ENCODE peak calls at places on chromosome 20, in ten cellular contexts. R is kidney epithelial cell, J is endothelial cell of umbilical vein, O is HCT116, U is psoas muscle, H is stomach, D is colonic mucosa, W is ovary, T is body of pancreas, N is Caco-2. C is an unnamed sample. For H3K36me3, the result is how much of the 10 kb centered on the place peaks cover.

GRCh38 chr20:41072099-41072798 is 43.6 kb downstream of the TOP1 start:
- DNase-seq in W (no peak), T (peak), J (peak), D (no peak), R (no peak), U (peak), O (no peak), N (no peak), H (no peak), C (peak)

GRCh38 chr20:61521680-61522420 is 269.8 kb downstream of the CDH4 start:
- DNase-seq in O (no peak), W (no peak), U (no peak), D (no peak), T (no peak), H (no peak), J (no peak), N (no peak), R (no peak), C (no peak)

GRCh38 chr20:50221501-50222323 is 31.1 kb downstream of the CEBPB start:
- DNase-seq in D (no peak), U (no peak), T (no peak), N (no peak), J (no peak), W (no peak), H (no peak), O (no peak), R (no peak), C (peak)

GRCh38 chr20:32514760-32515159 is 70.4 kb downstream of the NOL4L start:
- DNase-seq in U (no peak), H (no peak), R (no peak), N (no peak), D (no peak), T (peak), O (no peak), W (no peak), J (no peak), C (no peak)

GRCh38 chr20:35409542-35409941 is 2.2 kb downstream of the UQCC1 start:
- DNase-seq in H (no peak), O (no peak), U (no peak), W (no peak), R (no peak), N (no peak), J (no peak), T (no peak), D (no peak), C (no peak)

GRCh38 chr20:50144362-50144761 is 9.2 kb downstream of the PEDS1 start:
- DNase-seq in T (no peak), U (peak), J (peak), D (no peak), W (no peak), O (no peak), N (peak), R (peak), H (peak), C (peak)

GRCh38 chr20:59291740-59292139 is 8.7 kb upstream of the EDN3 start:
- DNase-seq in H (no peak), O (no peak), U (no peak), J (no peak), N (peak), D (peak), W (no peak), R (no peak), T (no peak), C (peak)

GRCh38 chr20:44051661-44052000 is 135.4 kb downstream of the JPH2 start:
- DNase-seq in W (peak), U (no peak), N (no peak), H (peak), O (no peak), T (no peak), R (no peak), J (no peak), D (peak), C (no peak)

GRCh38 chr20:595330-596308 is 14.5 kb downstream of the TCF15 start:
- DNase-seq in J (peak), R (no peak), O (no peak), W (no peak), N (no peak), T (no peak), U (peak), H (no peak), D (no peak), C (no peak)

GRCh38 chr20:20759132-20759531 is 46.7 kb upstream of the RALGAPA2 start:
- DNase-seq in N (no peak), O (no peak), H (no peak), T (no peak), U (no peak), J (peak), W (no peak), R (no peak), D (peak), C (no peak)

GRCh38 chr20:32387262-32387661 is 29.1 kb downstream of the ASXL1 start:
- DNase-seq in H (no peak), N (no peak), D (no peak), R (no peak), J (no peak), O (no peak), T (no peak), U (no peak), W (no peak), C (no peak)

GRCh38 chr20:23235173-23236027 is 115.2 kb upstream of the NXT1 start:
- DNase-seq in D (peak), O (peak), N (no peak), J (peak), H (peak), R (no peak), U (peak), T (peak), W (peak), C (peak)

GRCh38 chr20:9119776-9120175 is 50.9 kb downstream of the PLCB4 start:
- DNase-seq in R (no peak), H (peak), W (no peak), T (peak), J (no peak), U (peak), O (no peak), N (no peak), D (no peak), C (peak)

GRCh38 chr20:26276811-26277210 is 580.2 kb upstream of the ZNF337 start:
- DNase-seq in R (no peak), J (no peak), U (no peak), D (no peak), N (no peak), H (no peak), O (no peak), W (no peak), T (no peak), C (no peak)

GRCh38 chr20:37257993-37258392 is 3.6 kb downstream of the GHRH start:
- DNase-seq in R (no peak), W (peak), T (no peak), U (no peak), H (no peak), N (peak), O (no peak), J (no peak), D (no peak), C (no peak)

GRCh38 chr20:5900908-5901307 is 49.4 kb downstream of the TRMT6 start:
- DNase-seq in H (no peak), D (no peak), N (no peak), W (no peak), R (no peak), T (no peak), J (no peak), O (no peak), U (no peak), C (no peak)

GRCh38 chr20:51473256-51473655 is 69.3 kb downstream of the NFATC2 start:
- DNase-seq in R (no peak), H (no peak), W (peak), U (no peak), J (no peak), T (no peak), N (no peak), O (no peak), D (no peak), C (no peak)

GRCh38 chr20:62995481-62995880 is 11.3 kb downstream of the BHLHE23 start:
- DNase-seq in R (no peak), J (no peak), N (no peak), U (no peak), W (no peak), H (no peak), D (no peak), O (no peak), T (no peak), C (no peak)

GRCh38 chr20:11777861-11778570 is 139.7 kb upstream of the BTBD3 start:
- DNase-seq in R (no peak), H (no peak), J (peak), T (no peak), N (no peak), O (no peak), D (no peak), W (no peak), U (no peak), C (no peak)

GRCh38 chr20:62741701-62742491 is 33.3 kb downstream of the NTSR1 start:
- DNase-seq in J (no peak), T (no peak), D (no peak), R (no peak), N (no peak), O (no peak), H (no peak), W (no peak), U (no peak), C (no peak)

DNA sequence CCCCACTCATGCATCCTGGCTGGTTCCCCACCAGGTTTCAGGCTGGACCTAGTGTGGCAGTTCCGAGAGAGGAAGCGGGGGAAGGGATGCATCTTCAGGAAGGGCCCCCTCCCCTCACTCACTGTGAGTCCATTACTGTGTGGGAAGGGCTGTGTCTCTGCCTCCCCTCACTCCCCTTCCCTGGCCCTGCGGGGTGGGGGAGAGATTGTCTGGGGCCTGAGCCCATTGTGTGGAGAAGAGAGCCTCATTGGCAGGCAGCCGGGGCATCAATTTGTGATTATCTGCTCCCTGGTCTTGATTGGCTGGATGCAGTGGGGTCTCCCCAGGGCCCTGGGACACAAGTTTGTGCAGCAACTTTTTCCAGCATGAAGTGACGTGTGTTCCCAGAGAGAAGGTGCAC is 4.1 kb upstream of the MYT1 start:
- DNase-seq in R (no peak), J (no peak), N (no peak), U (no peak), T (no peak), D (no peak), H (no peak), O (no peak), W (no peak), C (no peak)
- H3K4me3 ChIP-seq in R (no peak), J (no peak), N (no peak), U (no peak), T (no peak), D (no peak), H (no peak), O (no peak), W (no peak), C (no peak)

GRCh38 chr20:57062696-57063270 is 203.7 kb downstream of the BMP7 start:
- DNase-seq in O (no peak), T (no peak), R (no peak), J (no peak), U (no peak), H (no peak), W (no peak), D (no peak), N (no peak), C (no peak)

GRCh38 chr20:57062241-57062640 is 204.2 kb downstream of the BMP7 start:
- DNase-seq in W (no peak), O (no peak), R (no peak), D (no peak), T (no peak), N (no peak), U (no peak), J (no peak), H (no peak), C (no peak)

GRCh38 chr20:57060407-57061057 is 205.9 kb downstream of the BMP7 start:
- DNase-seq in T (no peak), O (no peak), J (no peak), N (no peak), D (no peak), W (no peak), U (no peak), H (no peak), R (no peak), C (peak)

GRCh38 chr20:57059055-57059617 is 207.3 kb downstream of the BMP7 start:
- DNase-seq in R (no peak), T (no peak), N (no peak), J (no peak), D (no peak), O (no peak), U (no peak), W (no peak), H (no peak), C (no peak)

GRCh38 chr20:57061058-57061900 is 205.2 kb downstream of the BMP7 start:
- DNase-seq in R (no peak), J (no peak), H (no peak), U (no peak), O (no peak), N (peak), D (no peak), T (no peak), W (no peak), C (no peak)
- TF ChIP-seq CTCF in R (peak), J (no peak), H (no peak), U (no peak), O (peak), N (peak), D (no peak), T (no peak), W (no peak), C (no peak)

GRCh38 chr20:47258745-47259695 is 97.5 kb downstream of the ZMYND8 start:
- DNase-seq in J (peak), T (no peak), H (no peak), R (peak), U (peak), N (no peak), O (no peak), D (no peak), W (no peak), C (peak)
- H3K36me3 ChIP-seq in J (under half), T (under half), H (half or more), R (under half), U (under half), N (under half), O (under half), D (under half), W (under half), C (under half)

GRCh38 chr20:52974155-52974554 is 2.0 kb downstream of the TSHZ2 start:
- DNase-seq in T (no peak), U (no peak), H (no peak), D (no peak), J (no peak), O (no peak), W (no peak), R (no peak), N (no peak), C (no peak)

GRCh38 chr20:52975024-52975732 is 3.0 kb downstream of the TSHZ2 start:
- DNase-seq in R (no peak), O (no peak), T (no peak), N (no peak), W (peak), U (no peak), H (peak), D (no peak), J (no peak), C (peak)

GRCh38 chr20:52971498-52972189 is 514 bp upstream of the TSHZ2 start:
- DNase-seq in O (no peak), N (no peak), J (no peak), D (no peak), R (no peak), W (no peak), T (no peak), U (no peak), H (no peak), C (no peak)

GRCh38 chr20:52972190-52972937 is at the start of gene TSHZ2:
- DNase-seq in J (no peak), D (peak), W (peak), U (peak), H (peak), T (peak), O (no peak), N (peak), R (no peak), C (peak)

GRCh38 chr20:52972965-52973819 is 1.0 kb downstream of the TSHZ2 start:
- DNase-seq in T (peak), N (peak), U (peak), W (peak), H (no peak), R (no peak), D (no peak), J (no peak), O (no peak), C (no peak)
- H3K4me3 ChIP-seq in T (peak), N (no peak), U (peak), W (peak), H (peak), R (peak), D (peak), J (no peak), O (no peak), C (peak)

GRCh38 chr20:46011631-46012482 is 3.1 kb downstream of the MMP9 start:
- DNase-seq in U (peak), J (peak), N (peak), T (no peak), R (no peak), W (peak), O (peak), H (peak), D (peak), C (peak)
- TF ChIP-seq CTCF in U (no peak), J (peak), N (peak), T (no peak), R (peak), W (no peak), O (peak), H (no peak), D (no peak), C (peak)

GRCh38 chr20:45053441-45054351 is 47.2 kb downstream of the KCNS1 start:
- DNase-seq in H (no peak), J (no peak), U (no peak), W (no peak), R (no peak), N (no peak), T (no peak), O (no peak), D (no peak), C (no peak)

GRCh38 chr20:45056473-45057148 is 44.3 kb downstream of the KCNS1 start:
- DNase-seq in W (no peak), J (no peak), H (no peak), O (no peak), T (peak), R (no peak), N (no peak), U (no peak), D (no peak), C (no peak)

GRCh38 chr20:45058168-45058850 is 42.6 kb downstream of the KCNS1 start:
- DNase-seq in R (no peak), N (no peak), J (no peak), H (no peak), O (no peak), T (no peak), D (no peak), W (no peak), U (no peak), C (no peak)

GRCh38 chr20:45052698-45053440 is 48.1 kb downstream of the KCNS1 start:
- DNase-seq in T (no peak), J (no peak), N (no peak), U (no peak), W (no peak), O (no peak), H (no peak), R (peak), D (no peak), C (no peak)

GRCh38 chr20:45055056-45055455 is 45.9 kb downstream of the KCNS1 start:
- DNase-seq in T (no peak), R (no peak), D (no peak), O (no peak), W (no peak), J (no peak), N (no peak), H (no peak), U (no peak), C (no peak)
- H3K36me3 ChIP-seq in T (under half), R (under half), D (under half), O (under half), W (under half), J (under half), N (under half), H (under half), U (under half), C (under half)

GRCh38 chr20:7692478-7692877 is 247.8 kb downstream of the HAO1 start:
- DNase-seq in J (no peak), O (no peak), R (no peak), D (no peak), N (no peak), W (no peak), U (no peak), H (no peak), T (no peak), C (no peak)
- H3K4me3 ChIP-seq in J (no peak), O (no peak), R (no peak), D (no peak), N (no peak), W (no peak), U (no peak), H (no peak), T (no peak), C (no peak)

GRCh38 chr20:33686008-33686983 is at the start of gene E2F1:
- DNase-seq in T (peak), N (peak), O (peak), D (peak), U (peak), R (no peak), J (peak), W (peak), H (peak), C (peak)
- TF ChIP-seq CTCF in T (peak), N (peak), O (no peak), D (peak), U (peak), R (peak), J (no peak), W (peak), H (no peak), C (peak)

DNA sequence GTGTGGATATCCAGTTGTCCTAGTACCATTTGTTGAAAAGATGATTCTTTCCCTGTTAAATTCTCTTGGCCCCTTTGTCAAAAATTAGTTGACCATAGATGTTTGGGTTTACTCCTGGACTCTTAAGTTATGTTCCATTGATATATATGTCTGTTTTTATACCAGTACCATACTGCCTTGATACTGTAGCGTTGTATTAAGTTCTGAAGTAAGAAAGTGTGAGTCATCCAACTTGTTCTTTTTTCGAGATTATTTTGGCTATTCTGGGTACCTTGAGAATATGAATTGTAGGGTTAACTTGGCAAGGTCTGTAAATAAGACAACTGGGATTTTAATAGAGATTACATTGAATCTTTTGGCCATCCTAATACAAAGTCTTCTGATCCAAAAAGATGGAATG is 26.5 kb downstream of the PANK2 start:
- DNase-seq in U (no peak), T (no peak), J (no peak), H (no peak), D (no peak), W (no peak), O (no peak), R (no peak), N (no peak), C (no peak)
- H3K36me3 ChIP-seq in U (under half), T (under half), J (under half), H (half or more), D (under half), W (under half), O (half or more), R (under half), N (under half), C (under half)

DNA sequence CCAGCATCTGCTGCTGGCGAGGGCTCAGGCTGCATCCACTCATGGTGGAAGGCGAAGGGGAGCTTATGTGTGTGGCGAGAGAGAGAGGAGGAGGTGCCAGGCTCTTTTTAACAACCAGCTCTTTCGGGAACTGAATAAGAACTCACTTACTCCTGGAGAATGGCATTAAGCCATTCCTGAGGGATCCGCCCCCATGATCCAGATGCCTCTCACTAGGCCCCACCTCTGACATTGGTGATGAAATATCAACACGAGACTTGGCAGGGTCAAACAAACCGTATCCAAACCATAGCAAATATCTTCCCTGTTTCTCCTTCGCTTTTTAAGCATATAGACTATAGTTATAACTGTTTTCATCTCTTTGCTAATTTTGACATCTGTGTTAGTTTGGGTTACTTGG is 24.6 kb downstream of the CHMP4B start:
- DNase-seq in H (no peak), J (no peak), O (no peak), U (peak), N (no peak), D (peak), R (no peak), T (peak), W (no peak), C (no peak)
- H3K4me3 ChIP-seq in H (no peak), J (no peak), O (no peak), U (no peak), N (no peak), D (no peak), R (no peak), T (no peak), W (no peak), C (no peak)

C was measured in bronchial epithelial cell.